ENCODE peak calls at places on chromosomes 6 and 20, in four cellular contexts. Q, I, P and E are unnamed samples.

GRCh38 chr6:160792711-160793110 is 90.7 kb downstream of the PLG start:
- DNase-seq in Q (no peak), I (peak), P (no peak), E (no peak)

GRCh38 chr6:47476794-47477496 is 644 bp upstream of the CD2AP start:
- DNase-seq in Q (no peak), I (no peak), P (no peak), E (no peak)

GRCh38 chr6:36815962-36816735 is 23.1 kb downstream of the CPNE5 start:
- DNase-seq in Q (no peak), I (no peak), P (no peak), E (no peak)

GRCh38 chr20:15895126-15895525 is 678.1 kb downstream of the KIF16B start:
- DNase-seq in Q (no peak), I (no peak), P (no peak), E (no peak)

GRCh38 chr20:271528-271927 is 14.0 kb downstream of the DEFB132 start:
- DNase-seq in Q (no peak), I (no peak), P (no peak), E (no peak)

GRCh38 chr6:70520575-70520974 is 46.2 kb upstream of the SDHAF4 start:
- DNase-seq in Q (peak), I (no peak), P (no peak), E (no peak)

GRCh38 chr20:57433658-57434389 is 42.6 kb downstream of the RBM38 start:
- DNase-seq in Q (no peak), I (no peak), P (peak), E (no peak)

GRCh38 chr6:20509211-20509610 is 25.0 kb upstream of the CDKAL1 start:
- DNase-seq in Q (no peak), I (no peak), P (no peak), E (no peak)

GRCh38 chr6:52981215-52981910 is 13.7 kb downstream of the GSTA4 start:
- DNase-seq in Q (no peak), I (no peak), P (no peak), E (no peak)

GRCh38 chr20:48060841-48061720 is 275.8 kb upstream of the SULF2 start:
- DNase-seq in Q (no peak), I (no peak), P (no peak), E (no peak)

GRCh38 chr6:3867616-3868502 is 18.7 kb downstream of the FAM50B start:
- DNase-seq in Q (no peak), I (no peak), P (peak), E (no peak)

GRCh38 chr20:34557936-34558319 is 590 bp upstream of the MAP1LC3A start:
- DNase-seq in Q (no peak), I (peak), P (no peak), E (no peak)

GRCh38 chr20:36847009-36847709 is 28.8 kb upstream of the TLDC2 start:
- DNase-seq in Q (no peak), I (peak), P (no peak), E (no peak)

GRCh38 chr6:167697316-167697715 is 129.4 kb upstream of the AFDN start:
- DNase-seq in Q (no peak), I (no peak), P (no peak), E (no peak)

GRCh38 chr20:57414867-57415592 is 23.8 kb downstream of the RBM38 start:
- DNase-seq in Q (no peak), I (no peak), P (no peak), E (no peak)

GRCh38 chr20:38113401-38114325 is 51.4 kb downstream of the TGM2 start:
- DNase-seq in Q (peak), I (peak), P (peak), E (no peak)

GRCh38 chr6:146887447-146888077 is 288.8 kb downstream of the ADGB start:
- DNase-seq in Q (no peak), I (no peak), P (no peak), E (no peak)

GRCh38 chr20:55090301-55090700 is 614.9 kb downstream of the DOK5 start:
- DNase-seq in Q (no peak), I (no peak), P (no peak), E (no peak)

GRCh38 chr6:21856096-21856825 is 262.7 kb downstream of the SOX4 start:
- DNase-seq in Q (no peak), I (peak), P (peak), E (no peak)

GRCh38 chr6:114228675-114229074 is 114.1 kb downstream of the HS3ST5 start:
- DNase-seq in Q (no peak), I (no peak), P (no peak), E (no peak)

GRCh38 chr6:118586741-118587485 is 38.8 kb downstream of the PLN start:
- DNase-seq in Q (no peak), I (no peak), P (no peak), E (no peak)

GRCh38 chr6:139981810-139982550 is 607.5 kb upstream of the CITED2 start:
- DNase-seq in Q (peak), I (peak), P (no peak), E (no peak)

GRCh38 chr20:17934141-17934862 is 34.3 kb downstream of the SNX5 start:
- DNase-seq in Q (no peak), I (no peak), P (no peak), E (no peak)

GRCh38 chr6:137013738-137014602 is 30.8 kb downstream of the IL20RA start:
- DNase-seq in Q (peak), I (peak), P (no peak), E (no peak)

GRCh38 chr6:47260021-47260420 is 49.7 kb downstream of the TNFRSF21 start:
- DNase-seq in Q (no peak), I (no peak), P (no peak), E (no peak)

GRCh38 chr6:108210557-108210956 is 44.7 kb downstream of the NR2E1 start:
- DNase-seq in Q (no peak), I (no peak), P (no peak), E (no peak)

GRCh38 chr20:46985671-46986070 is 91.0 kb downstream of the EYA2 start:
- DNase-seq in Q (no peak), I (no peak), P (no peak), E (no peak)

GRCh38 chr6:53168516-53169257 is 20.0 kb upstream of the GCM1 start:
- DNase-seq in Q (no peak), I (peak), P (no peak), E (no peak)

GRCh38 chr6:158086706-158087518 is 81.2 kb downstream of the SERAC1 start:
- DNase-seq in Q (no peak), I (no peak), P (no peak), E (no peak)

GRCh38 chr6:82094166-82094806 is 153.3 kb downstream of the IBTK start:
- DNase-seq in Q (no peak), I (no peak), P (no peak), E (no peak)

GRCh38 chr6:142322504-142323198 is 20.8 kb downstream of the ADGRG6 start:
- DNase-seq in Q (no peak), I (no peak), P (no peak), E (no peak)

GRCh38 chr20:50560867-50561266 is 50.7 kb downstream of the PTPN1 start:
- DNase-seq in Q (no peak), I (peak), P (no peak), E (no peak)

GRCh38 chr6:139881728-139882211 is 507.3 kb upstream of the CITED2 start:
- DNase-seq in Q (no peak), I (peak), P (peak), E (no peak)

GRCh38 chr20:18166241-18166881 is 28.7 kb downstream of the KAT14 start:
- DNase-seq in Q (no peak), I (no peak), P (peak), E (no peak)

GRCh38 chr20:10922941-10923340 is 249.1 kb upstream of the JAG1 start:
- DNase-seq in Q (no peak), I (peak), P (no peak), E (no peak)

GRCh38 chr6:104952911-104953409 is 3.9 kb upstream of the LIN28B start:
- DNase-seq in Q (no peak), I (no peak), P (peak), E (no peak)